ENCODE peak calls at places on chromosome 17, in four cellular contexts. One of them, this sample, is unnamed. For H3K4me1, the result is how much of the 10 kb centered on the place peaks cover.

GRCh38 chr17:40068584-40068916 is 5.8 kb downstream of the THRA start:
- DNase-seq in trophoblast cell: no peak
- DNase-seq in neuronal stem cell: no peak
- DNase-seq in ovary: no peak
- DNase-seq in this sample: no peak

GRCh38 chr17:48294989-48295892 is 134.8 kb downstream of the SKAP1 start:
- DNase-seq in trophoblast cell: peak
- DNase-seq in neuronal stem cell: no peak
- DNase-seq in ovary: no peak
- DNase-seq in this sample: peak

GRCh38 chr17:74200112-74200511 is 3.4 kb upstream of the RPL38 start:
- DNase-seq in trophoblast cell: no peak
- DNase-seq in neuronal stem cell: no peak
- DNase-seq in ovary: no peak
- DNase-seq in this sample: no peak

GRCh38 chr17:17904171-17905035 is 67.6 kb upstream of the SREBF1 start:
- DNase-seq in trophoblast cell: no peak
- DNase-seq in neuronal stem cell: no peak
- DNase-seq in ovary: no peak
- DNase-seq in this sample: no peak

GRCh38 chr17:77126519-77126918 is 14.2 kb upstream of the SEC14L1 start:
- DNase-seq in trophoblast cell: no peak
- DNase-seq in neuronal stem cell: no peak
- DNase-seq in ovary: peak
- DNase-seq in this sample: no peak

GRCh38 chr17:73476890-73477350 is 165.1 kb upstream of the CDC42EP4 start:
- DNase-seq in trophoblast cell: no peak
- DNase-seq in neuronal stem cell: no peak
- DNase-seq in ovary: no peak
- DNase-seq in this sample: no peak

GRCh38 chr17:50625032-50625871 is 9.4 kb upstream of the ABCC3 start:
- DNase-seq in trophoblast cell: no peak
- DNase-seq in neuronal stem cell: no peak
- DNase-seq in ovary: no peak
- DNase-seq in this sample: no peak

GRCh38 chr17:80164185-80164584 is 5.6 kb upstream of the CARD14 start:
- DNase-seq in trophoblast cell: no peak
- DNase-seq in neuronal stem cell: no peak
- DNase-seq in ovary: no peak
- DNase-seq in this sample: no peak

GRCh38 chr17:17570207-17570797 is 21.2 kb downstream of the PEMT start:
- DNase-seq in trophoblast cell: peak
- DNase-seq in neuronal stem cell: no peak
- DNase-seq in ovary: no peak
- DNase-seq in this sample: no peak

GRCh38 chr17:34892864-34893263 is 68.4 kb downstream of the CCT6B start:
- DNase-seq in trophoblast cell: peak
- DNase-seq in neuronal stem cell: peak
- DNase-seq in ovary: no peak
- DNase-seq in this sample: peak

GRCh38 chr17:56297142-56297541 is 143.9 kb downstream of the ANKFN1 start:
- DNase-seq in trophoblast cell: no peak
- DNase-seq in neuronal stem cell: no peak
- DNase-seq in ovary: no peak
- DNase-seq in this sample: no peak

DNA sequence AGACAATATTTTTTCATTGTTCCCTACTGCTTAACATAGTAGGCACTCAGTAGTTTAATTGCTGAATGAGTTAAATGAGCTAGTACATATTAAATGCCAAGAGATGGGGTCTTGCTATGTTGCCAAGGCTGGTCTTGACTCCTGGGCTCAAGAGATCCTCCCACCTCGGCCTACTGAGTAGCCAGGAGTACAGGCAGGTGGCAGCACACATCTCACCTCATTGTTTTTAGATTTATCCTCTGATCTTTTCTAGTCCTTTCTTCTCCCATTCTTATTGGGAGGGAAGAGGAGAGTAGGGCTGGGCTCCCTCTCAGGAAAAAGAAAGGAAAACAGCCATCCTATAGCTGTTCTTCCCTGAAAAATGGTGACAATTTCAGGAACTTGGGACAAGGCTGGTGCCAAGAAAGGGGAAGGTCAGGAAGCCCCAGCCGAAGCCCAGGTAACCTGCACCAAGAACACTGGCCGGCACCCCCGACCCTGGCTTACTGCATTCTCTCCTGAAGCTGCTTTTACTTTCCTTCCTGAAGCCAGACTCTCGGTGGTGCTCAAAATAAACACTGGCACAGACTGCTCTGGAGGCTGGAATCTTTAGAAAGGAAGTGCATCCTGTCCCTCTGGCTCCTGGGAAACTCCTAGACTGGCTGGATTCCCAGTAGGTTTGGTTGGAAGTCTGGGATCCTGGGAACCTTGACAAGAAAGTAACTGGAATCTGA is 2.7 kb downstream of the TNFAIP1 start:
- DNase-seq in trophoblast cell: no peak
- DNase-seq in neuronal stem cell: no peak
- DNase-seq in ovary: no peak
- DNase-seq in this sample: no peak
- H3K4me1 ChIP-seq in trophoblast cell: under half
- H3K4me1 ChIP-seq in neuronal stem cell: under half
- H3K4me1 ChIP-seq in ovary: under half
- H3K4me1 ChIP-seq in this sample: under half

DNA sequence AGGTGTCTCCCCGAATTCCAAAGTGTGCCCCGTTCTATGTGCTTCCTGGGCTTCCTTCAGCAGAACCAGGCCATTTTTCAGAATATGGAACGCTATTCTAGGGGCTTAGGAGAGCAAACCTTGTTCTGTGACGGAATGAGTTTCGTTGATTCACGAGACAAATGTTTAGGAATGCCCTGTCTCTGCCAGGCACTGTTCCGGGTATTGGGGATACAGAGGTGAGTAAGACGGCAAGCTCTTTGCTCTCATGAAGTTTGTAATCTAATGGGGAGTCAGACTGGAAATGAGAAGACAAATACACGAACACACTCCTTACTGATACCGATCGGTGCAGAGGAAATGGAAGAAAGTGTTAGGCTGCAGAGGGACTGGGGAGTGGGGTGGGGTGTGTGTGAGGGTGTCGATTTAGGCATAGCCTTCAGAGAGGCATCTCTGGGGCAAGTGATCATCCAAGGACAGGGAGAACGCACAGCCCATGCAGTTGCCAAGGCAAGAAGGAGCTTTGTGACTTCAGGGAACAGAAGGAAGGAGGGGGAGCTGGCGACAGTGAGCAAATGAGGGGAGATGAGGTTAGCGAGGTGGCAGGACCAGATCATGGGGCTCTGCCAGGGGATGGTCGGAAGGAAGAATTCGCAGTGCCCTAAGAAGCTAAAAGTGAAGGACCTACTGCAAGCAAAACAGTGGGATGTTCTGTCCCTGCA is 189.6 kb downstream of the MSI2 start:
- DNase-seq in trophoblast cell: no peak
- DNase-seq in neuronal stem cell: no peak
- DNase-seq in ovary: no peak
- DNase-seq in this sample: no peak
- H3K4me1 ChIP-seq in trophoblast cell: under half
- H3K4me1 ChIP-seq in neuronal stem cell: under half
- H3K4me1 ChIP-seq in ovary: under half
- H3K4me1 ChIP-seq in this sample: under half

GRCh38 chr17:19242926-19243325 is 5.8 kb downstream of the EPN2 start:
- DNase-seq in trophoblast cell: no peak
- DNase-seq in neuronal stem cell: no peak
- DNase-seq in ovary: no peak
- DNase-seq in this sample: no peak

GRCh38 chr17:19238167-19238505 is 970 bp downstream of the EPN2 start:
- DNase-seq in trophoblast cell: peak
- DNase-seq in neuronal stem cell: peak
- DNase-seq in ovary: peak
- DNase-seq in this sample: peak

GRCh38 chr17:19242323-19242722 is 5.2 kb downstream of the EPN2 start:
- DNase-seq in trophoblast cell: peak
- DNase-seq in neuronal stem cell: no peak
- DNase-seq in ovary: no peak
- DNase-seq in this sample: no peak

GRCh38 chr17:19237389-19238166 is 412 bp downstream of the EPN2 start:
- DNase-seq in trophoblast cell: no peak
- DNase-seq in neuronal stem cell: peak
- DNase-seq in ovary: peak
- DNase-seq in this sample: peak

GRCh38 chr17:19239544-19239943 is 2.4 kb downstream of the EPN2 start:
- DNase-seq in trophoblast cell: peak
- DNase-seq in neuronal stem cell: no peak
- DNase-seq in ovary: peak
- DNase-seq in this sample: no peak
- H3K4me1 ChIP-seq in trophoblast cell: under half
- H3K4me1 ChIP-seq in neuronal stem cell: under half
- H3K4me1 ChIP-seq in ovary: under half
- H3K4me1 ChIP-seq in this sample: under half

GRCh38 chr17:64240261-64240740 is 22.8 kb downstream of the TEX2 start:
- DNase-seq in trophoblast cell: peak
- DNase-seq in neuronal stem cell: no peak
- DNase-seq in ovary: no peak
- DNase-seq in this sample: no peak
- H3K4me1 ChIP-seq in trophoblast cell: under half
- H3K4me1 ChIP-seq in neuronal stem cell: under half
- H3K4me1 ChIP-seq in ovary: under half
- H3K4me1 ChIP-seq in this sample: under half

DNA sequence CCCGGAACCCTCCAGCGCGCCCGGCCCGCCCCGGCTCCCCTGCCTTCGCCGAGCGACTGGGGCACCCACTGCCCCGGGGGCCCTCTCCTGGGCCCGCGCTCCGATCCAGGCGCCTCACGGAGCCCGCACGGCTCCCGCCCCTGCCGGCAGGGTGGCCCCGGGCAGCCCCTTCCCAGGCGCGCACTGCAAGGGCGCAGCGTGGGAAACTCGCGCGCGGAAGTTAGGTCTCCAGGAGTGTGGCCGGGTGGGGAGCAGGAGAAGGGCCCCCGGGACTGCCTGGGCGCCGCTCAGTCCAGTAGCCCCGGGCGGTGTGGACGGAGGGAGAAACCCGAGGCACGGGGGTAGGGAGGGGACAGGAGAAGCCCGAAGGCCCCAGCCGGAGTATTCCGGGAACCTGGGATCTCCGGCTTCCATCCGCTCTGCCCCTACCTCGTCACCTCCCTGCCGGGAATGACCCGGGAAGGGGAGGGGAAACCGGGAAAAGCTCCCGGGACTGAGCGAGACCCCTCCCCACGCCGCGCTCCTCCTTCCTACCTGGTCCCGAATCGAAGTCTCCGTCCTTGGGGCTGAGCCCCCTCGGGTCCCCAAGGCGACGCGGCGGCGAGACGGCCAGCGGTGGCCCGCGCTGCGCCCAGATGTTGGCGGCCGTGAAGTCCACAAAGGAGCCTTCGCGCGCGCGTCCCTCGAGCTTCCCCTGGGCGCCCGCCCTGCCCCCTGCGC is 501 bp downstream of the SOCS3 start:
- DNase-seq in trophoblast cell: peak
- DNase-seq in neuronal stem cell: no peak
- DNase-seq in ovary: no peak
- DNase-seq in this sample: peak
- H3K4me1 ChIP-seq in trophoblast cell: under half
- H3K4me1 ChIP-seq in neuronal stem cell: under half
- H3K4me1 ChIP-seq in ovary: under half
- H3K4me1 ChIP-seq in this sample: under half

GRCh38 chr17:75622771-75623273 is 10.4 kb upstream of the SMIM5 start:
- DNase-seq in trophoblast cell: no peak
- DNase-seq in neuronal stem cell: no peak
- DNase-seq in ovary: no peak
- DNase-seq in this sample: no peak
- H3K4me1 ChIP-seq in trophoblast cell: under half
- H3K4me1 ChIP-seq in neuronal stem cell: under half
- H3K4me1 ChIP-seq in ovary: under half
- H3K4me1 ChIP-seq in this sample: under half

DNA sequence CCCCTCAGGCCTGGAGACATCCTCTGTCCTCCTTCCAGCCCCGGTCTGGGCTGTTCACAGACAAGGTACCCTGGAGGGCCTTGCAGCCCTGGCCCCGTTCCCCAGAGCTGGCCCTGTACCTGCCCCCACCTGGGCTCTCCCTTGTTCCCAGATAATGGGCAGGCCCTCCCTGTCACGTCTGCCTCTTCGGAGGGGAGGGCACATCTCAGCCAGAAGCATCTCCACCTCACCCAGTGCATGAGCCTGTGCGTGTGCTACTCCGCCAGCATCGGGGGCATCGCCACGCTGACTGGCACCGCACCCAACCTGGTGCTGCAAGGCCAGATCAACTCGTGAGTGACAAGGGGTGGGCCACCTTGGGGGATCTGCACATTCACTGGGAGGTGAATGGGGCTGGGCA is 14.9 kb upstream of the FOXN1 start:
- DNase-seq in trophoblast cell: no peak
- DNase-seq in neuronal stem cell: no peak
- DNase-seq in ovary: no peak
- DNase-seq in this sample: no peak
- H3K4me1 ChIP-seq in trophoblast cell: under half
- H3K4me1 ChIP-seq in neuronal stem cell: under half
- H3K4me1 ChIP-seq in ovary: under half
- H3K4me1 ChIP-seq in this sample: under half

DNA sequence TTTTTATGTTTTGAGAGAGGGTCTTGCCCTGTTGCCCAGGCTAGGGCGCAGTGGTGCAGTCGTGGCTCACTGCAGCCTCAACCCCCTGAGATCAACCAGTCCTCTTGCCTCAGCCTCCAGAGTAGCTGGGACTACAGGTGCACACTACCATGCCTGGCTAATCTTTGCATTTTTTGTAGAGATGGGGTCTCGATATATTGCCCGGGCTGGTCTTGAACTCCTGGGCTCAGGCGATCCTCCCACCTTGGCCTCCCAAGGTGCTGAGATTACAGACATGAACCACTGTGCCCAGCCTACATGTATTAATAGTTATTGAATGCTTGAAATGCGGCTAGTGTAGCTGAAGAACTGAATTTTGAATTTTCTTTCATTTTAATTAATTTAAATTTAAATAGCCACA is 12.2 kb downstream of the C1QTNF1 start:
- DNase-seq in trophoblast cell: no peak
- DNase-seq in neuronal stem cell: no peak
- DNase-seq in ovary: peak
- DNase-seq in this sample: no peak
- H3K4me1 ChIP-seq in trophoblast cell: under half
- H3K4me1 ChIP-seq in neuronal stem cell: under half
- H3K4me1 ChIP-seq in ovary: under half
- H3K4me1 ChIP-seq in this sample: under half

DNA sequence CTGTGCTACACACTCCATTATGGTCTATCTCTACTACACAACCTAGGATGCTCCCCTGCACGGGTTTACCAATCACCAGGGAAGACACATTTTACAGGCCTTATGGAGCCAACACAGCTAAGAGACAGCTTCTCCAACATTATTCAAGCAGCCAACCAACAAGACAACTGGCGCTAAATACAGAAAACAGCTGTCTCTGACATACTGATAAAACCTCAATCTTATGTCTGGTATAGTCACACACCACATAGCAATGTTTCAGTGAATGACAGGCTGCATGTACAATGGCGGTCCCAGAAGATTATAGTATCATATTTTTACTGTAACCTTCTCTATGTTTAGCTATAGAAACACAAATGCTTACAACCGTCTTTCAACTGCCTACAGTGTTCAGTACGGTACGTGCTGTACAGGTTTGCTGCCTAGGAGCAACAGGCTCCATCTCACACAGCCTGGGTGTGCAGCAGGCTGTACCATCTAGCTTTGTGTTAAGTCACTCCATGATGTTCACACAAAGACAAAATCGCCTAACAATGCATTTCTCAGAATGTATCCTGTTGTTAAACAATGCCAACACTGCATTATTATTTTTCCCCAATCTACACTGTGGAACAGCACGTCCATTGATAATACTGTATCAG is 10.9 kb downstream of the USP22 start:
- DNase-seq in trophoblast cell: no peak
- DNase-seq in neuronal stem cell: no peak
- DNase-seq in ovary: no peak
- DNase-seq in this sample: no peak
- H3K4me1 ChIP-seq in trophoblast cell: under half
- H3K4me1 ChIP-seq in neuronal stem cell: under half
- H3K4me1 ChIP-seq in ovary: under half
- H3K4me1 ChIP-seq in this sample: under half

This sample was measured in A673.